ENCODE peak calls at places on chromosomes 3 and 15, in four cellular contexts. T, C, H and I are unnamed samples.

GRCh38 chr3:192915306-192915705 is 2.4 kb downstream of the MB21D2 start:
- DNase-seq in C (peak), H (peak), T (no peak), I (no peak)

GRCh38 chr15:40869686-40870085 is 4.3 kb downstream of the RHOV start:
- DNase-seq in H (no peak), C (no peak), T (no peak), I (no peak)

GRCh38 chr15:25134546-25134945 is 179.8 kb downstream of the SNRPN start:
- DNase-seq in H (no peak), C (peak), T (no peak), I (no peak)

GRCh38 chr3:156602424-156602823 is 47.5 kb upstream of the SSR3 start:
- DNase-seq in H (no peak), T (no peak), C (peak), I (no peak)

GRCh38 chr15:57500979-57501576 is 90.6 kb upstream of the MYZAP start:
- DNase-seq in T (no peak), H (no peak), C (peak), I (no peak)

GRCh38 chr15:81293728-81294500 is 30.0 kb downstream of the STARD5 start:
- DNase-seq in H (no peak), T (no peak), C (no peak), I (no peak)

GRCh38 chr3:190117995-190118394 is 2.7 kb downstream of the P3H2 start:
- DNase-seq in C (no peak), H (no peak), T (no peak), I (no peak)

GRCh38 chr3:108096506-108097325 is 5.9 kb upstream of the CD47 start:
- DNase-seq in C (no peak), H (no peak), T (no peak), I (no peak)

GRCh38 chr3:61371123-61371522 is 119.9 kb upstream of the FHIT start:
- DNase-seq in T (no peak), H (no peak), C (peak), I (no peak)

GRCh38 chr3:4972652-4973643 is 6.3 kb upstream of the BHLHE40 start:
- DNase-seq in H (no peak), C (no peak), T (no peak), I (no peak)

GRCh38 chr3:26558257-26558656 is 64.3 kb upstream of the LRRC3B start:
- DNase-seq in H (no peak), C (no peak), T (no peak), I (no peak)

GRCh38 chr3:42505849-42506410 is 3.5 kb downstream of the VIPR1 start:
- DNase-seq in H (no peak), T (no peak), C (no peak), I (no peak)

GRCh38 chr15:45120081-45120972 is 6.2 kb downstream of the DUOXA2 start:
- DNase-seq in T (no peak), C (no peak), H (no peak), I (no peak)

GRCh38 chr15:62439543-62440016 is 274.5 kb upstream of the C2CD4B start:
- DNase-seq in C (peak), T (no peak), H (no peak), I (no peak)

GRCh38 chr3:56887402-56888025 is 85.8 kb upstream of the ARHGEF3 start:
- DNase-seq in C (no peak), T (no peak), H (no peak), I (no peak)

GRCh38 chr15:99537344-99537743 is 28.4 kb upstream of the MEF2A start:
- DNase-seq in T (no peak), H (no peak), C (peak), I (no peak)

GRCh38 chr15:79595271-79595670 is 163.1 kb downstream of the MINAR1 start:
- DNase-seq in C (no peak), H (no peak), T (no peak), I (no peak)

GRCh38 chr3:189099505-189100290 is 72.1 kb upstream of the TPRG1 start:
- DNase-seq in C (no peak), H (no peak), T (peak), I (no peak)

GRCh38 chr15:73330206-73331051 is 38.3 kb downstream of the HCN4 start:
- DNase-seq in T (no peak), C (no peak), H (no peak), I (no peak)

GRCh38 chr3:194621947-194622346 is 11.3 kb downstream of the TMEM44 start:
- DNase-seq in T (no peak), H (no peak), C (no peak), I (no peak)

GRCh38 chr3:155497930-155498647 is 204.6 kb upstream of the STRIT1 start:
- DNase-seq in H (peak), C (peak), T (no peak), I (peak)

GRCh38 chr15:65032823-65033537 is 3.5 kb upstream of the MTFMT start:
- DNase-seq in T (no peak), C (peak), H (no peak), I (no peak)

GRCh38 chr3:123069021-123069381 is 2.2 kb downstream of the PDIA5 start:
- DNase-seq in T (no peak), H (no peak), C (no peak), I (no peak)

GRCh38 chr3:66423791-66424190 is 77.0 kb downstream of the LRIG1 start:
- DNase-seq in T (no peak), C (peak), H (no peak), I (no peak)

GRCh38 chr3:141336672-141337522 is 31.4 kb upstream of the ZBTB38 start:
- DNase-seq in H (no peak), T (no peak), C (peak), I (peak)

GRCh38 chr3:151925876-151926275 is 52.4 kb downstream of the SUCNR1 start:
- DNase-seq in H (peak), C (peak), T (no peak), I (peak)

GRCh38 chr3:62558549-62559112 is 185.3 kb upstream of the FEZF2 start:
- DNase-seq in C (peak), H (no peak), T (no peak), I (no peak)

GRCh38 chr3:51958603-51959521 is 3.7 kb downstream of the GPR62 start:
- DNase-seq in H (no peak), C (no peak), T (no peak), I (no peak)

GRCh38 chr3:188620752-188621151 is 466.8 kb downstream of the LPP start:
- DNase-seq in H (no peak), C (no peak), T (no peak), I (no peak)

DNA sequence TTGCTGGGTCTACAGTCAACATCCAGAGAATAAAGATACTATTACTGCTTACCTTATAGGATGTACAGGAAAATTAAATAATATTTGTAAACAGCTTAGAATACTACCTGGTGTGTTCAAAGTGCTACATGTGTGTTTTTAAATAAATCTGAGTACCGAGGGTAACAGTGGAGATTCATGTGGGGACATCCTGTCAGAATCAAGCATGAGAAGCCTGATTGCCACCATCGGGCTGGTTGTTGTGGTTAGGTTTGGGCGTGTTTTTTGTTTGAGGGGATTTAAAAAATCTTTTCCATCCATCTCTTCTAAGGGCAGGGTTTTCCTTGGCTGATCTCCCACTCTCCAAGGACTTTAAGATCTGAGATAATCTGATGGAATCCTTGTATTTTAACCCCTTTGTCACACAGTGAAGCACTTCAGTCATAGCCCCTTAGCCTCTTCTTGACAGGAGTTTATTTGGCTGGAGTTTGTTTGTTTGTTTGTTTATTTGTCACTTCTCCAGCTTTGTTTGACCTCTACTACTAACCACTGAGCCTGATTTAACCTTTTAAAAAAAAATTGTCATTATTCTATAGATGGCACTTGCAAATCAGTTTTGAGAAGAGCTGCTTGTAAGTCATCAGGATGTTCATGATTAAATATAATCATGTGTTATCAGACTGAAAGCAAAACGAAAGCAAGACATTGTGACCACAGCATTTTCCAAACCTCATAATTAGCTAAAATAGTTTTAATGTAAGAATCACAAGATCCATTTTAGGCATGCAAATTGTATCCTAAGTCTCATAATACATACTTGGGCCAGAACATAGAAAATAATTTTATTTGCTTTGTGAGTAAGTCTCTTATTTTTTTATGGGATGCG is 72.8 kb upstream of the RARB start:
- DNase-seq in T (no peak), C (no peak), H (no peak), I (no peak)
- H3K4me3 ChIP-seq in T (no peak), C (no peak), H (no peak), I (no peak)

DNA sequence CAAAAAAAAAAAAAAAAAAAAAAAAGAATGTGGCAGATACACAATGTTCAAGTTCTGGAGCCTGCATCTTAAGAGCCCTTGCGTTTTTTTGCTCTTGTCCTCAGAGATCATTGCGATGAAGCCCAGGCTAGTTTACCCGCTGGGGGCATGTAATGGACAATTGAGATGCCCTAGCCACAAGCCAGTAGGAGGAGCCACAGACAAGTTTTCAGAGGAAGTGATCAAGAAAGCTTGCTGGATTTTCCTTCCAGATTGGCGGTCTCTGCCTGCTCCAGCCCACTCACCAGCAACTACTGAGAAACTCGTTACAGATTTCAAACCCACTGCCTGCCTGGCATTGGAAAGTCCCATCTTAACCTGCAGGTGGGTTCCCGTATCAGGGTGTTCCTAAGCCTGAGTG is 192.1 kb upstream of the EOMES start:
- DNase-seq in C (peak), H (no peak), T (no peak), I (no peak)
- TF ChIP-seq CTCF in C (peak), H (no peak), T (no peak), I (no peak)

GRCh38 chr15:96337991-96338771 is 7.7 kb downstream of the NR2F2 start:
- DNase-seq in C (peak), H (no peak), T (no peak), I (no peak)

GRCh38 chr15:96340611-96341464 is 10.3 kb downstream of the NR2F2 start:
- DNase-seq in T (peak), C (peak), H (no peak), I (no peak)

GRCh38 chr15:96338772-96339661 is 8.5 kb downstream of the NR2F2 start:
- DNase-seq in H (no peak), C (peak), T (no peak), I (no peak)

GRCh38 chr15:96340348-96340610 is 9.8 kb downstream of the NR2F2 start:
- DNase-seq in H (no peak), T (no peak), C (no peak), I (no peak)

DNA sequence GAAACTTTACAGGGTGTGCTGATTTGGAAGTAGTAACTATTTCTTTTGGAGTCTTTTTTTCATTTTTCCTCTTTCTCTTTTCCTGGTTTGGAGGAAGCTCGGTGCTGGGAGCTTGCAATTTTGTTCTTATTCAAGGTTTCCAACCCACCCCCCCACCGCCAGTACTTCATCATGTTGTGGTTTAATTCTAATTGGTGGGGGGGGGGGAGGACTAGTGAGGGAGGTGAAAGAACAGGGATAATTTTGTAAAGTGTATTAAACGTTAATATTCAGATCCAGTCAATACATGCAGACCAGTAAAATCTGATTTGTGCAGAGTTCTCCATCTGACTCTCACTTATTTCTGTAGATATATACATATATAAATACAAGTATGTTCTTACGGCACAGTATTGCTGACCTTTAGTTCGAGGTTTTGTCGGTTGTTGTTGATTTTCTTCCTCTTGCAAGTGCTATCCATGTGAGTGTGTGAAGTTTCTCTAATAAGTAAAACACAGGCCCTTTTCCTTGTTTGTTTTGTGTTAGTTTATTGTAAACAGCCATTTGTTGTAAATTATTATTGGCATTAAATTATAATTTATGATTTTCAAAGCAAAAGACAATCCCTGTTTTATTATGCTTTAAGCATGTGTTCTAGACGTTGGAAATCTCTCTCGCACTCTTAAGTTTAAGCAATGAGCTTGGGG is 9.3 kb downstream of the NR2F2 start:
- DNase-seq in T (no peak), C (peak), H (no peak), I (no peak)
- H3K4me3 ChIP-seq in T (peak), C (peak), H (peak), I (peak)

GRCh38 chr3:114411811-114412803 is 118.3 kb downstream of the TIGIT start:
- DNase-seq in T (peak), C (peak), H (no peak), I (no peak)
- TF ChIP-seq CTCF in T (peak), C (no peak), H (no peak), I (peak)

DNA sequence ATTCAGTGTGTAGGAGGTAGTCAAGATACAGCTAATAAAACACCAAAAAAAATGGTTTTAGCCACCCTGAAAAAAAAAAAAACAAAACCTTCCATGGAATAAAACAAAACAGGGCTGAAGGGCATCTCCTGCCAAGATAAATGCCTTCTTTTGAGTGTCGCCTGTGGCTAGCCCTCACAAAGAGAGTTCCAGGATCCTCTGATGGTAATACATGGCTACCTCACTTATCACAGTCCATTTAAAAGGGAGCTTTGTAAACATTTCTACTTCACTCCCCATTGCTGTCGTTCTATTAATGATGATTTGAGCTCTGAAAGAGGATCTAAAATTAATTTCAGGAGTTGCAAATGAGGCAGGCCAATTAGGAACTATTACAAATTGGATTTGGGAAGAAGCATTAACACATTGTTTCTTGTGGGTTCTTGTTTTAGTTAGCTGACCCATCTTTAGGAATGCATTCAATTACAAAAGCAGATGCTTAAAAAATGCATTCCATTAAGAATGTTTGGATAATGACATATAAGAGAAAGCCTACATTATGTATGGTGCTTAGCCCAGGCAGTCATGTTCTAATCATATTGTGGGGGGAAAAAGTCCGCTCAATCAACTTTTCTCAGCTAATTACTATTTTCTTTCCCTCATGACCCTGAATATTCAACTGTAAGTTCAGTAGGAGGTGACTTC is 255.1 kb upstream of the WNT5A start:
- DNase-seq in T (no peak), H (no peak), C (no peak), I (no peak)
- H3K4me3 ChIP-seq in T (no peak), H (no peak), C (no peak), I (no peak)

GRCh38 chr3:142596726-142597088 is 514 bp downstream of the PLS1 start:
- DNase-seq in H (no peak), C (no peak), T (no peak), I (no peak)

GRCh38 chr3:142597898-142598297 is 1.7 kb downstream of the PLS1 start:
- DNase-seq in T (no peak), H (no peak), C (no peak), I (no peak)

GRCh38 chr3:142595581-142595950 is 627 bp upstream of the PLS1 start:
- DNase-seq in C (peak), T (no peak), H (peak), I (no peak)

GRCh38 chr3:142595141-142595540 is 1.1 kb upstream of the PLS1 start:
- DNase-seq in H (no peak), T (no peak), C (no peak), I (no peak)

GRCh38 chr3:142595951-142596725 is at the start of gene PLS1:
- DNase-seq in H (peak), C (peak), T (peak), I (no peak)
- TF ChIP-seq CTCF in H (no peak), C (no peak), T (no peak), I (no peak)

GRCh38 chr3:23075478-23075877 is 127.6 kb upstream of the UBE2E2 start:
- DNase-seq in H (no peak), T (no peak), C (peak), I (peak)

GRCh38 chr3:23078735-23079134 is 124.4 kb upstream of the UBE2E2 start:
- DNase-seq in H (no peak), C (no peak), T (no peak), I (no peak)

GRCh38 chr3:23077126-23077525 is 126.0 kb upstream of the UBE2E2 start:
- DNase-seq in T (no peak), H (no peak), C (no peak), I (no peak)

GRCh38 chr3:23084367-23084766 is 118.8 kb upstream of the UBE2E2 start:
- DNase-seq in C (no peak), T (no peak), H (no peak), I (no peak)

DNA sequence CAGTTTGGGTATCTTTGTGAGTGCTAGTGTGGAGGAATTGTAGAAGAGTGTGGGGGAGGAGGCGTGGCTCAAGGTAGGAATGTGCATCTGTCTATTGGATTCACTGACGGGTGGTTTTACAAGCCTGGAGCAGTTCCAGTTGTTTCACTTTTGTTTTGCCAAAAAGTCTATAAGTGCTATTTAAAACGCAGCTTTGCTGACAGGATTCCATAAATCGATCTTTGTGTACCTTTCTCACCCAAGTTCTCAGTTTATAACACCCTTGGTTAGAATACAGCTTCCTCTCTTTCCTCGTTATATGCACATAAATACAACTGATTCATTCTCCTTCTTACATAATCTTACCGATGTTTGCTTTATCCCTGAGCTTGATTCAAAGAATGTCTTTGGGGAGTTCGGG is 123.2 kb upstream of the UBE2E2 start:
- DNase-seq in T (no peak), H (no peak), C (peak), I (no peak)
- H3K4me3 ChIP-seq in T (no peak), H (no peak), C (no peak), I (no peak)

DNA sequence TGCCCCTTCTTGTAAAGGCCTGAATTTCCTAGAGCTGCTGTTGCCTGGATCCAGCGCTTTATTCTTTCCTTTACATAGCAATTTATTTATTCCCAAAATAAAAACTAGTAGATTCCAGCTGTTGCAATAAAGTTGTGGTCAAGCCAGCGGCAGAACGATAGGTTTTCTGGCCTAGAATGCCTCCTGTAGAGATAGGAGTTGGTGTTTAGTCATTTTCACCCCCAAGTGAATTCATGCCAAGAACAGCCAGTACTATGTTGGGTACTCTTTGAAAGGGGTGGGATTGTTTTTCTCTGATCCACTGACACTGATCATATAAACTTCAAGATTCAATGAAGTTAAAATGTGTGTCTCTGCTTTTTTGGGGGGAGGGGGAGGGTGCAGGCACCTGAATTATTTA is 69.7 kb downstream of the KLHL25 start:
- DNase-seq in T (no peak), H (no peak), C (peak), I (no peak)
- TF ChIP-seq CTCF in T (no peak), H (no peak), C (no peak), I (no peak)

DNA sequence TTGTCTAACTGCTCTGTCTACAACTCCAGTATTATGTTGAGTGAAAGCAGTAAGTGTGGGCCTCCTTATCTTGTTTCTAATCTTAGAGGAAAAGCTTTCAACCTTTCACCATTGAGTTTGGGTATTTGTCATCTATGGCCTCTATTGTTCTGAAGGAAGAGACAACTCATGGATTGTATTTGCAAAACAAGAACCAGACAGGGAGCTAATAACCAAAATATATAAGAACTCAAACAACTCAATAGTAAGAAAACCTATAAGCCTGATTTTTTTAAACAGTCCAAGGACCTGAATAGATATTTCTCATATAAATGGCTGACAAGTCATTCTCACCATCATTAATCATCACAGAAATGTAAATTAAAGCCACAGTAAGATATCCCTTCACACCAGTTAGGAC is 113.0 kb downstream of the TAFA4 start:
- DNase-seq in H (no peak), C (no peak), T (no peak), I (no peak)
- H3K4me3 ChIP-seq in H (no peak), C (no peak), T (no peak), I (no peak)

GRCh38 chr15:31086344-31086743 is 15.2 kb downstream of the TRPM1 start:
- DNase-seq in C (no peak), H (no peak), T (no peak), I (no peak)
- TF ChIP-seq CTCF in C (no peak), H (no peak), T (no peak), I (no peak)